ENCODE peak calls at places on chromosomes 3 and 15, in six cellular contexts. E is ACHN; N is AG08395; X is mesenteric fat pad; P is activated CD8-positive, alpha-beta memory T cell treated with anti-CD3 and anti-CD28 coated beads for 24 hours; U is activated gamma-delta T cell treated with Interleukin-2 at 50 U/mL for 16 hours. A is an unnamed sample.

GRCh38 chr3:138180375-138181029 is 5.8 kb upstream of the DBR1 start:
- DNase-seq in N (peak; percentile 10), U (peak; percentile 19), P (no peak), E (peak; percentile 45), X (no peak), A (no peak)

GRCh38 chr15:72116680-72117447 is 1.1 kb downstream of the MYO9A start:
- DNase-seq in U (no peak), P (no peak), N (peak; percentile 17), X (no peak), E (peak; percentile 33), A (no peak)

GRCh38 chr15:99717129-99718024 is 15.9 kb downstream of the LYSMD4 start:
- DNase-seq in X (no peak), E (no peak), N (peak; percentile 28), U (no peak), P (no peak), A (no peak)

GRCh38 chr15:89888214-89888804 is 5.5 kb downstream of the AP3S2 start:
- DNase-seq in U (no peak), P (no peak), N (peak; percentile 81), E (peak; percentile 56), X (no peak), A (peak; percentile 72)

GRCh38 chr3:61734980-61735731 is 173.8 kb downstream of the PTPRG start:
- DNase-seq in U (no peak), X (no peak), E (no peak), P (no peak), N (no peak), A (no peak)

GRCh38 chr3:50078091-50078490 is 10.6 kb upstream of the RBM5 start:
- DNase-seq in E (no peak), P (no peak), N (no peak), X (no peak), U (no peak), A (no peak)

GRCh38 chr3:198113219-198114053 is 153.4 kb downstream of the LMLN start:
- DNase-seq in U (no peak), N (no peak), X (no peak), P (no peak), E (no peak), A (no peak)

GRCh38 chr15:91307561-91307960 is 207.5 kb downstream of the SV2B start:
- DNase-seq in X (no peak), U (no peak), E (no peak), P (no peak), N (no peak), A (no peak)

GRCh38 chr3:150293401-150294001 is 114.6 kb upstream of the TSC22D2 start:
- DNase-seq in P (no peak), X (no peak), N (peak; percentile 78), E (no peak), U (no peak), A (peak; percentile 90)

GRCh38 chr3:174287601-174288180 is 571.4 kb upstream of the NAALADL2 start:
- DNase-seq in N (no peak), E (no peak), X (no peak), U (no peak), P (no peak), A (no peak)

GRCh38 chr3:129665024-129665768 is 58.7 kb upstream of the PLXND1 start:
- DNase-seq in N (peak; percentile 45), P (no peak), E (peak; percentile 44), U (no peak), X (no peak), A (peak; percentile 56)

GRCh38 chr3:50390523-50391177 is 31.3 kb upstream of the TMEM115 start:
- DNase-seq in P (no peak), E (no peak), N (no peak), U (no peak), X (peak; percentile 91), A (no peak)

GRCh38 chr3:126208618-126209256 is 28.4 kb upstream of the ALDH1L1 start:
- DNase-seq in N (peak; percentile 73), X (no peak), U (no peak), E (peak; percentile 89), P (no peak), A (peak; percentile 74)

GRCh38 chr3:128864351-128864811 is 15.0 kb upstream of the ACAD9 start:
- DNase-seq in E (no peak), P (no peak), N (no peak), U (no peak), X (no peak), A (no peak)

GRCh38 chr3:67940200-67940952 is 286.0 kb upstream of the SUCLG2 start:
- DNase-seq in X (no peak), N (no peak), P (no peak), E (no peak), U (no peak), A (no peak)

GRCh38 chr3:194322701-194323174 is 28.4 kb downstream of the CPN2 start:
- DNase-seq in U (no peak), E (peak; percentile 74), X (no peak), P (no peak), N (peak; percentile 63), A (no peak)

GRCh38 chr3:51970606-51971300 is 3.1 kb downstream of the ABHD14B start:
- DNase-seq in P (no peak), E (no peak), U (no peak), X (no peak), N (no peak), A (no peak)

GRCh38 chr15:78392430-78392829 is 45.6 kb upstream of the IREB2 start:
- DNase-seq in X (peak; percentile 57), E (no peak), U (no peak), P (no peak), N (no peak), A (no peak)

GRCh38 chr15:48721061-48721810 is 75.7 kb upstream of the FBN1 start:
- DNase-seq in U (no peak), X (no peak), E (no peak), N (peak; percentile 61), P (no peak), A (peak; percentile 77)

GRCh38 chr15:60733196-60733595 is 254.3 kb upstream of the ICE2 start:
- DNase-seq in E (no peak), X (no peak), U (no peak), N (no peak), P (no peak), A (no peak)

GRCh38 chr3:197010556-197011351 is 18.9 kb downstream of the MELTF start:
- DNase-seq in E (no peak), U (no peak), X (no peak), N (no peak), P (no peak), A (no peak)

GRCh38 chr15:65676123-65676522 is 54.4 kb downstream of the SLC24A1 start:
- DNase-seq in U (no peak), X (no peak), P (no peak), N (no peak), E (no peak), A (no peak)

GRCh38 chr3:16909802-16910201 is 25.0 kb downstream of the PLCL2 start:
- DNase-seq in E (no peak), N (no peak), P (no peak), X (no peak), U (no peak), A (no peak)

GRCh38 chr3:158701666-158702065 is 29.2 kb upstream of the LXN start:
- DNase-seq in U (no peak), P (no peak), N (no peak), E (no peak), X (no peak), A (no peak)

GRCh38 chr15:71472699-71473098 is 337.7 kb upstream of the NR2E3 start:
- DNase-seq in U (no peak), P (no peak), N (no peak), X (no peak), E (no peak), A (no peak)

GRCh38 chr3:72445827-72446405 is 402.3 kb downstream of the SHQ1 start:
- DNase-seq in E (no peak), X (no peak), P (no peak), U (no peak), N (no peak), A (no peak)

GRCh38 chr15:73674587-73674986 is 9.6 kb upstream of the CD276 start:
- DNase-seq in E (no peak), U (no peak), X (no peak), N (no peak), P (no peak), A (no peak)

GRCh38 chr3:49924683-49925082 is 4.9 kb downstream of the MON1A start:
- DNase-seq in U (no peak), P (no peak), E (no peak), N (peak; percentile 32), X (no peak), A (peak; percentile 29)

GRCh38 chr3:136186330-136186729 is 9.8 kb downstream of the MSL2 start:
- DNase-seq in U (peak; percentile 14), N (no peak), E (no peak), P (no peak), X (no peak), A (no peak)

GRCh38 chr3:11498646-11499045 is 145.1 kb downstream of the VGLL4 start:
- DNase-seq in N (no peak), P (no peak), E (peak; percentile 71), X (no peak), U (no peak), A (no peak)

GRCh38 chr3:23961064-23961463 is 16.0 kb downstream of the NR1D2 start:
- DNase-seq in N (no peak), P (no peak), U (no peak), X (no peak), E (no peak), A (no peak)

GRCh38 chr3:176914764-176915163 is 282.5 kb downstream of the TBL1XR1 start:
- DNase-seq in P (no peak), X (no peak), U (no peak), N (no peak), E (no peak), A (no peak)

GRCh38 chr3:114478806-114479205 is 185.0 kb downstream of the TIGIT start:
- DNase-seq in P (no peak), X (no peak), U (no peak), E (no peak), N (no peak), A (no peak)